ENCODE peak calls at places on chromosome 12, in nine cellular contexts. U is hepatocyte, W is lower lobe of right lung, G is sigmoid colon, S is GM23338, E is adrenal gland, J is suprapubic skin, H is IMR-90, B is GM23248. A is an unnamed sample. For H3K4me1, the result is how much of the 10 kb centered on the place peaks cover.

GRCh38 chr12:1847411-1847810 is 27.0 kb downstream of the LRTM2 start:
- DNase-seq in U (no peak), W (no peak), G (peak), S (no peak), E (no peak), J (no peak), H (no peak), B (no peak), A (no peak)

GRCh38 chr12:46342562-46343033 is 30.0 kb downstream of the SLC38A2 start:
- DNase-seq in U (peak), W (no peak), G (no peak), S (peak), E (peak), J (no peak), H (peak), B (peak), A (no peak)

GRCh38 chr12:52151859-52152783 is 39.7 kb downstream of the KRT80 start:
- DNase-seq in U (peak), W (peak), G (peak), S (peak), E (peak), J (peak), H (peak), B (peak), A (peak)

GRCh38 chr12:71135812-71136176 is 22.0 kb downstream of the TSPAN8 start:
- DNase-seq in U (no peak), W (no peak), G (no peak), S (peak), E (no peak), J (no peak), H (no peak), B (no peak), A (no peak)

GRCh38 chr12:109716512-109717389 is 3.1 kb downstream of the FAM222A start:
- DNase-seq in U (no peak), W (no peak), G (peak), S (no peak), E (peak), J (no peak), H (peak), B (peak), A (peak)

GRCh38 chr12:64318605-64319004 is 72.0 kb downstream of the C12orf56 start:
- DNase-seq in U (peak), W (no peak), G (no peak), S (peak), E (no peak), J (no peak), H (peak), B (peak), A (no peak)

GRCh38 chr12:78149459-78149858 is 318.8 kb downstream of the NAV3 start:
- DNase-seq in U (no peak), W (no peak), G (no peak), S (no peak), E (no peak), J (no peak), H (no peak), B (no peak), A (no peak)

GRCh38 chr12:65278576-65279386 is at the start of gene MSRB3:
- DNase-seq in U (peak), W (peak), G (peak), S (peak), E (peak), J (peak), H (peak), B (peak), A (peak)

GRCh38 chr12:101727098-101727497 is 12.2 kb downstream of the SYCP3 start:
- DNase-seq in U (no peak), W (no peak), G (no peak), S (no peak), E (no peak), J (no peak), H (peak), B (no peak), A (no peak)

GRCh38 chr12:127231366-127231765 is 1035.6 kb upstream of the TMEM132C start:
- DNase-seq in U (no peak), W (no peak), G (no peak), S (no peak), E (no peak), J (no peak), H (no peak), B (peak), A (no peak)

GRCh38 chr12:49647827-49648721 is 24.7 kb downstream of the PRPF40B start:
- DNase-seq in U (no peak), W (no peak), G (no peak), S (no peak), E (no peak), J (no peak), H (no peak), B (no peak), A (no peak)

GRCh38 chr12:20376984-20377383 is 8.6 kb downstream of the PDE3A start:
- DNase-seq in U (no peak), W (no peak), G (no peak), S (no peak), E (no peak), J (no peak), H (peak), B (peak), A (no peak)

GRCh38 chr12:108236366-108236765 is 102.7 kb downstream of the CMKLR1 start:
- DNase-seq in U (no peak), W (no peak), G (no peak), S (no peak), E (no peak), J (no peak), H (no peak), B (no peak), A (no peak)

GRCh38 chr12:12718382-12718761 is 1.2 kb downstream of the CDKN1B start:
- DNase-seq in U (no peak), W (no peak), G (no peak), S (no peak), E (no peak), J (no peak), H (no peak), B (peak), A (no peak)

DNA sequence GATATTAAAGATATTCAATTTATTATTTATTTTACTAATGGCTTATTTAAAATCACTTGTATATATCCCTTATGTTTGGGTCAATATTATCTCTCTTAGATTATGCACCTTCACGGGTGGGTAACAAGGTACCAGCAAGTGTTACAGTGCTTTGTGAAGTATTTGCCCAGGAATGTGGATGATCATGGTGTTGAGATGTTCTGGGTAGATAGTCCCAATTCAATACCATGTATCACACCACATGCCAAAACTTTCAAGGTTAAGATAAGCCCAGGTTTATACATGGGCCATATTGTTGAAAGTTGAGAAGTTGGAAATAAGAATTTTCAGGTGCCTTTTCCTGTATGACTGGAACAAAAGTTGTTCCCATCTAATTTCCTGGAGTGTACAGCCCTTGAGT is 131.3 kb upstream of the RASSF8 start:
- DNase-seq in U (no peak), W (no peak), G (no peak), S (no peak), E (no peak), J (no peak), H (no peak), B (no peak), A (no peak)
- H3K4me1 ChIP-seq in U (under half), W (under half), G (under half), S (under half), E (under half), J (under half), H (under half), B (under half), A (under half)

GRCh38 chr12:130835011-130835410 is 4.0 kb downstream of the STX2 start:
- DNase-seq in U (no peak), W (no peak), G (no peak), S (no peak), E (peak), J (peak), H (no peak), B (no peak), A (no peak)

GRCh38 chr12:130835436-130835835 is 3.6 kb downstream of the STX2 start:
- DNase-seq in U (no peak), W (no peak), G (no peak), S (no peak), E (peak), J (no peak), H (no peak), B (no peak), A (no peak)

GRCh38 chr12:130838951-130839769 is at the start of gene STX2:
- DNase-seq in U (peak), W (peak), G (peak), S (peak), E (peak), J (peak), H (peak), B (peak), A (peak)

GRCh38 chr12:130839770-130840355 is 813 bp upstream of the STX2 start:
- DNase-seq in U (no peak), W (no peak), G (peak), S (no peak), E (no peak), J (no peak), H (no peak), B (no peak), A (no peak)

DNA sequence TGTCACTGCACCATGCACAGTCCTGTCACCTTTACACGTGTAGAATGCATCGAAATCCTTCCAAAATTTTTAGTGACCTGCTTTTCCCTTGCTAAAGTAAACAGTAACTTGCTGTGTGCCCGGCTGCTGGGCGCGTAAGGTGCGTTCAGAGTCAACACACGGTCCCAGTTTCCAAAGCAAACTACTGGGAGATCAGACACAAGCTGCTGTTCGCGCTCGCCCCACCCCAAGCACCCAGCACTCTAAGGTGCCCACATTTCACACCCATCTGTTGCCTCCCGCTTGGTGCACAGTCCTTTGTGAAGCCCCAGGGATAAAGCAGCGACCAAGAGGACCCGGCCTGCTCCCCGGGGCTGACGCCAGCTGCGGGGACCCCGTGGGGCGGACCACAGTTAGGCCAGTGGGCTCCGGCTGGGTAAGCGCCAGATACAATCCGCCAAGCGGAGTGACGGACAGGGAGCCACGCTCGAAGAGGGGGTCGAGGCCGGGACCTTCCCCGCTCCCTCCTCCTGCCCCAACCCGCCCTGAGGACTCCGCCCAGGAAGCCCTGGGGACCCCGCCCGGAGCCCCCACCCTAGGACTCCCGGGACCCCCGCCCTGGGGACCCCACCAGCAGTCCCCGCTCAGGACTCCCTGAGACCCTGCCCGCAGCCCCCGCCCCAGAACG is 633 bp downstream of the STX2 start:
- DNase-seq in U (peak), W (peak), G (no peak), S (peak), E (no peak), J (no peak), H (no peak), B (peak), A (peak)
- H3K27ac ChIP-seq in U (peak), W (peak), G (peak), S (no peak), E (peak), J (peak), H (peak), B (peak), A (peak)

GRCh38 chr12:86601550-86602308 is 345.5 kb upstream of the MGAT4C start:
- DNase-seq in U (no peak), W (peak), G (no peak), S (no peak), E (no peak), J (no peak), H (no peak), B (no peak), A (no peak)
- H3K4me1 ChIP-seq in U (under half), W (under half), G (under half), S (under half), E (under half), J (under half), H (under half), B (under half), A (under half)

GRCh38 chr12:90253142-90253541 is 544.5 kb upstream of the ATP2B1 start:
- DNase-seq in U (no peak), W (no peak), G (no peak), S (no peak), E (no peak), J (no peak), H (no peak), B (no peak), A (no peak)
- H3K27ac ChIP-seq in U (no peak), W (no peak), G (no peak), S (no peak), E (no peak), J (no peak), H (no peak), B (peak), A (no peak)

GRCh38 chr12:53182836-53183235 is 2.1 kb upstream of the CSAD start:
- DNase-seq in U (no peak), W (no peak), G (no peak), S (no peak), E (peak), J (no peak), H (no peak), B (peak), A (no peak)
- H3K4me1 ChIP-seq in U (under half), W (under half), G (under half), S (under half), E (under half), J (under half), H (under half), B (under half), A (under half)

A was measured in ovary.